ENCODE peak calls at places on chromosome 1, in six cellular contexts. N is body of pancreas, E is upper lobe of left lung, J is tibial nerve, S is testis, V is transverse colon. W is an unnamed sample.

GRCh38 chr1:22186316-22186715 is 43.4 kb upstream of the WNT4 start:
- DNase-seq in E (no peak), V (no peak), N (no peak), S (no peak), J (no peak), W (no peak)

GRCh38 chr1:160451119-160451858 is 50.9 kb downstream of the VANGL2 start:
- DNase-seq in V (no peak), S (no peak), E (no peak), N (no peak), J (no peak), W (no peak)

GRCh38 chr1:230407351-230407750 is 18.8 kb downstream of the PGBD5 start:
- DNase-seq in E (no peak), S (no peak), N (peak; percentile 29), V (no peak), J (no peak), W (no peak)

GRCh38 chr1:101520302-101520701 is 283.5 kb downstream of the S1PR1 start:
- DNase-seq in J (no peak), N (no peak), E (no peak), V (peak; percentile 7), S (peak; percentile 23), W (no peak)

GRCh38 chr1:205563927-205564441 is 59.5 kb downstream of the CDK18 start:
- DNase-seq in E (peak; percentile 52), S (no peak), V (peak; percentile 64), N (no peak), J (no peak), W (no peak)

GRCh38 chr1:230301322-230301721 is 124.8 kb downstream of the PGBD5 start:
- DNase-seq in J (no peak), S (no peak), E (no peak), V (no peak), N (peak; percentile 46), W (no peak)

GRCh38 chr1:10599194-10599861 is 124.6 kb downstream of the PEX14 start:
- DNase-seq in E (peak; percentile 28), V (no peak), N (peak; percentile 22), J (no peak), S (no peak), W (no peak)

GRCh38 chr1:176987016-176987415 is 177.5 kb downstream of the ASTN1 start:
- DNase-seq in J (no peak), V (no peak), E (no peak), N (no peak), S (no peak), W (no peak)

GRCh38 chr1:223429313-223429731 is 36.1 kb downstream of the CCDC185 start:
- DNase-seq in E (no peak), J (no peak), V (peak; percentile 10), S (no peak), N (no peak), W (peak; percentile 9)

GRCh38 chr1:77940921-77941570 is 37.8 kb downstream of the FUBP1 start:
- DNase-seq in N (no peak), S (no peak), V (no peak), E (no peak), J (no peak), W (no peak)

GRCh38 chr1:33764149-33764548 is 99.7 kb upstream of the HMGB4 start:
- DNase-seq in S (no peak), V (no peak), E (no peak), J (no peak), N (no peak), W (no peak)

GRCh38 chr1:96365076-96365475 is 356.5 kb upstream of the PTBP2 start:
- DNase-seq in S (no peak), V (no peak), E (no peak), N (no peak), J (no peak), W (no peak)

GRCh38 chr1:245345191-245345884 is 190.6 kb downstream of the KIF26B start:
- DNase-seq in S (no peak), N (no peak), E (no peak), J (no peak), V (no peak), W (no peak)

GRCh38 chr1:94888201-94888600 is 38.7 kb downstream of the CNN3 start:
- DNase-seq in J (no peak), V (no peak), S (no peak), N (no peak), E (no peak), W (no peak)

GRCh38 chr1:167440776-167441175 is 77.6 kb downstream of the CD247 start:
- DNase-seq in E (no peak), J (no peak), N (no peak), V (no peak), S (no peak), W (no peak)

GRCh38 chr1:119047040-119047438 is 58.9 kb upstream of the TBX15 start:
- DNase-seq in J (no peak), S (no peak), V (no peak), N (no peak), E (no peak), W (no peak)

GRCh38 chr1:183454377-183454776 is 17.9 kb upstream of the SMG7 start:
- DNase-seq in N (no peak), S (no peak), V (no peak), J (no peak), E (no peak), W (no peak)

GRCh38 chr1:43348809-43349593 is 9.8 kb upstream of the CDC20 start:
- DNase-seq in N (peak; percentile 96), S (peak; percentile 91), V (peak; percentile 94), J (peak; percentile 49), E (peak; percentile 95), W (peak; percentile 78)

GRCh38 chr1:210499956-210500355 is 171.3 kb downstream of the HHAT start:
- DNase-seq in J (no peak), V (no peak), S (no peak), N (no peak), E (no peak), W (no peak)

GRCh38 chr1:112172294-112172882 is 182.9 kb upstream of the KCND3 start:
- DNase-seq in S (peak; percentile 55), J (peak; percentile 40), V (no peak), N (peak; percentile 51), E (peak; percentile 42), W (peak; percentile 3)

GRCh38 chr1:26159113-26160039 is 497 bp downstream of the FAM110D start:
- DNase-seq in N (no peak), V (no peak), J (no peak), S (no peak), E (no peak), W (peak; percentile 12)

GRCh38 chr1:26160527-26161407 is 1.9 kb downstream of the FAM110D start:
- DNase-seq in J (no peak), S (no peak), E (no peak), V (no peak), N (no peak), W (no peak)

GRCh38 chr1:26156285-26157038 is 2.4 kb upstream of the FAM110D start:
- DNase-seq in J (no peak), N (no peak), E (peak; percentile 35), S (no peak), V (no peak), W (peak; percentile 9)

GRCh38 chr1:26155370-26156284 is 3.3 kb upstream of the FAM110D start:
- DNase-seq in J (no peak), S (no peak), V (no peak), N (no peak), E (no peak), W (peak; percentile 6)

GRCh38 chr1:26158271-26159112 is at the start of gene FAM110D:
- DNase-seq in S (no peak), V (no peak), N (no peak), E (no peak), J (no peak), W (peak; percentile 6)
- TF ChIP-seq POLR2A in S (no peak), V (no peak), N (no peak), E (no peak), J (no peak), W (no peak)

DNA sequence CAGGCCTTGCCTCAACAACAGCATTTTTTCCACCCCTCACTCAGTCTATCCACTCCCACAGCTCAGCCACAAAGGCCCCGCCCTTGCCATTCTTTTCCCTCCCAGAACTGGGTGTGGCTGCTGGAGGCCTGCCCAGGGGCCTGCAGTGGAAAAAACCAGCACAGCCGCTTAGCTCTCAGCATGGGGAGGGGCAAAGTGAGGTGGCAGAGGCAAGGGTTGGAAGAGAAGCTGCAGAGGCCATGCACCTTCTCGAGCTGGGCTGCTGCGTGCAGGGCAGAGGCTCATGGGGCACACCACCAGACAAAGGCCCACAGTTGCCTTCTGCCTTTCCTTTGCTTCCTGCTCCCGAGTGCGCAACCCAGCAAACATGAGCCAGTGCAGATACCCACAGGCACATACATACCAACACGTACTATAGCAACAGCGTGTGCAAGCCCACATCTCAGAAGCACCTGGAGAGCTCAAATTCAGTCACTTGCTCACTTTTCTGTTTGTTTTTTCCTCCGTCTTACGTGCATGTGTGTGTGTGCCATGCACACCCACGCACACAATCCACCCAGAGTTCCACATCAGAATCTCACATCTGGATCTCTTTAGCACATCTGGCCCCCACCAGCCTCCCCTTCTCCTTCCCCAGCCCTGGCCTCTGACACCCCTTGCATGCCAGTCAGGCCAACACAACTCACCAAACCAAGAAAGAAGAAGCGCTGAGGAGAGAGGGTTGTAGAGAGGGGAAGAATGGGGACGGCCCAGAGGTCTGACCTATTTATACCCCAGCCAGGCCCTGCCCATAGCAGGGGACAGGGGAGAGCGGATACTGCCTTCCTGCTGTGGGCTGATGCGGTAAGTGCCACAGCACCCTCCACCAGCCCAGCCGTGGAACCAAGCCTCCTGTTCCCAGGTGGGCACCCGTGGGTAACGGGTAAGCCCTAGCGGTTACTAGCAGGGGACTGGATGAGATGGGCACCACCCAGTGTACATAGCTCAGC is at the start of gene S100A4:
- DNase-seq in S (peak; percentile 82), V (peak; percentile 97), J (peak; percentile 94), E (peak; percentile 97), N (peak; percentile 98), W (peak; percentile 88)
- H3K4me1 ChIP-seq in S (peaks cover 25% of the 10 kb centered on the region), V (peaks cover 48% of the 10 kb centered on the region), J (peaks cover 100% of the 10 kb centered on the region), E (peaks cover 97% of the 10 kb centered on the region), N (peaks cover 43% of the 10 kb centered on the region), W (peaks cover 30% of the 10 kb centered on the region)

DNA sequence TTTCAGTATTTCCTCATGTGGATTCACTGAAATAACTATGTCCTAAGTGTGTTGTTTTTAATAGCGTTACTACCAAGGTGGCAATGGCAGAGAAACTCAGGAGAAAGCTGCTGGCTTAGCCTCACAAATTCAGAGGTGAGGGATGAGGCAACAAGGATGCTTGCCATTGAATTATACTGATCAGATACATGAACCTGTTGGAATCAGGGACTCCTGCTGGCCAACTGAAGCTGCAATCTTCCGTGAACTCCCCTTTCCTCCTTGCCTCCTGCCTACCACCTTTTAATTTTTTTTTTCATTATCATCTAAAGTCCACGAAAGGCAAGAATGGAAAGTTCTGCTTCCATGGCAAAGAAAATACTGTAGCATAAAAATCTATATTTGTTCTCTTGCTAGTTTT is 254.7 kb downstream of the NFIA start:
- DNase-seq in N (no peak), E (no peak), V (no peak), S (no peak), J (no peak), W (no peak)
- TF ChIP-seq CTCF in N (no peak), E (no peak), V (peak; percentile 24), S (no peak), J (no peak), W (no peak)

DNA sequence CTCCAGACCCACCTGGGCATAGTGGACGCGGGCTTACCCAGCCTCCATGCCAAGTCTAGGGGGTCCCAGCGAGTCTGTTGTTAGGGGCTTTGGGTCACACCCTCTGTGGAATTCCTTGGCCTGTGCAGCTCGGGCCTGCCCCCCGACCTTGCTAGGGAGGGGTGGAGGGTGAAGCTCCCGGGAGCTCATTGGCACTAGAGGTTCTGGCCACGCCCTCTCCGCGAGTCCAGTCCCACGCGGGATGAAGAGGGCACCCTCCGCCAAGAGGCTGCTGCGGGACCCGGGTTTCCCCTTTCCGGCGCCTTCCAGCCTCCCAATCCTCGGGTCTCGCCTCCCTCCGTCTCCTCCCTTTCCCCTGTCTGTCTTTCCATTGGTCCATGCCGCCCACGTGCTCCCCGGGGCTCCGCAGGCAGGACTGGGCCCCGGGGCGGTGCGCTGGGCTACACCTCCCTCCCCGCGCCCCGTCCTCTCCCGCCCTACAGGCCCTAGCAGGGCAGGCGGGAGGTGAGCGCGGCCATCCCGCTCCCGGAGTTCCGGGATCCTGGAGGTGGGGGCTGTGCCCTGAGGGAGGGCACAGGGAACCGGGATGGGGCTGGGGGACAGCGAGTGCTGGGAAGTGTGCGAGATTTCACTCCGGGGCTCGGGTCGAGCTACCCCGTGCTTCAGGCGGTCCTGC is 3.5 kb downstream of the RUSC1 start:
- DNase-seq in S (peak; percentile 95), V (peak; percentile 96), N (peak; percentile 95), E (peak; percentile 98), J (peak; percentile 93), W (peak; percentile 94)
- TF ChIP-seq POLR2A in S (no peak), V (peak; percentile 94), N (peak; percentile 68), E (no peak), J (peak; percentile 39), W (peak; percentile 72)